ENCODE peak calls at places on chromosomes 13 and 19, in four cellular contexts. One of them, this sample, is unnamed.

GRCh38 chr13:23325191-23325590 is 108.3 kb downstream of the SACS start:
- DNase-seq in fibroblast of mammary gland: no peak
- DNase-seq in heart left ventricle: no peak
- DNase-seq in fibroblast of lung: no peak
- DNase-seq in this sample: no peak

GRCh38 chr13:59691501-59692066 is 472.1 kb downstream of the DIAPH3 start:
- DNase-seq in fibroblast of mammary gland: no peak
- DNase-seq in heart left ventricle: no peak
- DNase-seq in fibroblast of lung: peak; percentile 10
- DNase-seq in this sample: no peak

GRCh38 chr13:101455863-101456262 is 3.4 kb downstream of the ITGBL1 start:
- DNase-seq in fibroblast of mammary gland: peak; percentile 93
- DNase-seq in heart left ventricle: no peak
- DNase-seq in fibroblast of lung: peak; percentile 98
- DNase-seq in this sample: peak; percentile 94

GRCh38 chr19:6894313-6894712 is 6.9 kb downstream of the ADGRE1 start:
- DNase-seq in fibroblast of mammary gland: no peak
- DNase-seq in heart left ventricle: no peak
- DNase-seq in fibroblast of lung: no peak
- DNase-seq in this sample: no peak

GRCh38 chr13:100537486-100537885 is 51.1 kb downstream of the GGACT start:
- DNase-seq in fibroblast of mammary gland: no peak
- DNase-seq in heart left ventricle: no peak
- DNase-seq in fibroblast of lung: no peak
- DNase-seq in this sample: no peak

GRCh38 chr19:1809663-1810062 is 2.4 kb downstream of the ATP8B3 start:
- DNase-seq in fibroblast of mammary gland: no peak
- DNase-seq in heart left ventricle: no peak
- DNase-seq in fibroblast of lung: no peak
- DNase-seq in this sample: no peak

GRCh38 chr13:25177012-25177411 is 4.9 kb upstream of the AMER2 start:
- DNase-seq in fibroblast of mammary gland: no peak
- DNase-seq in heart left ventricle: no peak
- DNase-seq in fibroblast of lung: no peak
- DNase-seq in this sample: no peak

GRCh38 chr19:46624958-46625661 is at the start of gene PTGIR:
- DNase-seq in fibroblast of mammary gland: peak; percentile 79
- DNase-seq in heart left ventricle: peak; percentile 81
- DNase-seq in fibroblast of lung: peak; percentile 67
- DNase-seq in this sample: peak; percentile 85

GRCh38 chr13:72050251-72050650 is 183.2 kb upstream of the DACH1 start:
- DNase-seq in fibroblast of mammary gland: no peak
- DNase-seq in heart left ventricle: no peak
- DNase-seq in fibroblast of lung: no peak
- DNase-seq in this sample: no peak

GRCh38 chr13:54357284-54357933 is 1328.8 kb downstream of the OLFM4 start:
- DNase-seq in fibroblast of mammary gland: no peak
- DNase-seq in heart left ventricle: no peak
- DNase-seq in fibroblast of lung: no peak
- DNase-seq in this sample: no peak

GRCh38 chr19:2962018-2962670 is 15.2 kb upstream of the TLE6 start:
- DNase-seq in fibroblast of mammary gland: peak; percentile 87
- DNase-seq in heart left ventricle: no peak
- DNase-seq in fibroblast of lung: peak; percentile 53
- DNase-seq in this sample: peak; percentile 70

GRCh38 chr13:34867590-34867989 is 74.5 kb upstream of the NBEA start:
- DNase-seq in fibroblast of mammary gland: peak; percentile 6
- DNase-seq in heart left ventricle: no peak
- DNase-seq in fibroblast of lung: peak; percentile 81
- DNase-seq in this sample: peak; percentile 46

GRCh38 chr13:44576396-44577235 is 486 bp upstream of the TSC22D1 start:
- DNase-seq in fibroblast of mammary gland: no peak
- DNase-seq in heart left ventricle: peak; percentile 43
- DNase-seq in fibroblast of lung: no peak
- DNase-seq in this sample: no peak

GRCh38 chr13:28717170-28717569 is 1.6 kb downstream of the SLC46A3 start:
- DNase-seq in fibroblast of mammary gland: no peak
- DNase-seq in heart left ventricle: no peak
- DNase-seq in fibroblast of lung: no peak
- DNase-seq in this sample: no peak

GRCh38 chr13:45907501-45907900 is 55.9 kb upstream of the SIAH3 start:
- DNase-seq in fibroblast of mammary gland: no peak
- DNase-seq in heart left ventricle: no peak
- DNase-seq in fibroblast of lung: no peak
- DNase-seq in this sample: no peak

GRCh38 chr19:52658595-52658994 is 20.4 kb upstream of the ZNF83 start:
- DNase-seq in fibroblast of mammary gland: no peak
- DNase-seq in heart left ventricle: no peak
- DNase-seq in fibroblast of lung: no peak
- DNase-seq in this sample: no peak

GRCh38 chr13:28406728-28407266 is 88.1 kb downstream of the FLT1 start:
- DNase-seq in fibroblast of mammary gland: no peak
- DNase-seq in heart left ventricle: no peak
- DNase-seq in fibroblast of lung: no peak
- DNase-seq in this sample: no peak

GRCh38 chr13:59946924-59947323 is 216.8 kb downstream of the DIAPH3 start:
- DNase-seq in fibroblast of mammary gland: peak; percentile 8
- DNase-seq in heart left ventricle: no peak
- DNase-seq in fibroblast of lung: peak; percentile 82
- DNase-seq in this sample: peak; percentile 49

GRCh38 chr19:57473646-57474045 is 3.7 kb downstream of the ZNF772 start:
- DNase-seq in fibroblast of mammary gland: peak; percentile 18
- DNase-seq in heart left ventricle: no peak
- DNase-seq in fibroblast of lung: peak; percentile 19
- DNase-seq in this sample: no peak

GRCh38 chr13:102347490-102347889 is 54.4 kb downstream of the FGF14 start:
- DNase-seq in fibroblast of mammary gland: no peak
- DNase-seq in heart left ventricle: no peak
- DNase-seq in fibroblast of lung: no peak
- DNase-seq in this sample: no peak

GRCh38 chr19:58468216-58468839 is 1.4 kb downstream of the ZNF324 start:
- DNase-seq in fibroblast of mammary gland: no peak
- DNase-seq in heart left ventricle: no peak
- DNase-seq in fibroblast of lung: no peak
- DNase-seq in this sample: no peak

GRCh38 chr19:49581007-49581508 is at the start of gene PRRG2:
- DNase-seq in fibroblast of mammary gland: no peak
- DNase-seq in heart left ventricle: no peak
- DNase-seq in fibroblast of lung: no peak
- DNase-seq in this sample: no peak

GRCh38 chr13:71770710-71771109 is 96.3 kb downstream of the DACH1 start:
- DNase-seq in fibroblast of mammary gland: no peak
- DNase-seq in heart left ventricle: no peak
- DNase-seq in fibroblast of lung: no peak
- DNase-seq in this sample: no peak

GRCh38 chr19:23673132-23673531 is 13.9 kb downstream of the ZNF675 start:
- DNase-seq in fibroblast of mammary gland: no peak
- DNase-seq in heart left ventricle: no peak
- DNase-seq in fibroblast of lung: no peak
- DNase-seq in this sample: no peak

GRCh38 chr13:94886191-94886590 is 173.8 kb upstream of the SOX21 start:
- DNase-seq in fibroblast of mammary gland: peak; percentile 37
- DNase-seq in heart left ventricle: no peak
- DNase-seq in fibroblast of lung: peak; percentile 79
- DNase-seq in this sample: peak; percentile 78

GRCh38 chr19:46107371-46107770 is 17.1 kb downstream of the IGFL3 start:
- DNase-seq in fibroblast of mammary gland: peak; percentile 57
- DNase-seq in heart left ventricle: no peak
- DNase-seq in fibroblast of lung: peak; percentile 93
- DNase-seq in this sample: no peak

GRCh38 chr13:74325106-74325505 is 190.9 kb upstream of the KLF12 start:
- DNase-seq in fibroblast of mammary gland: peak; percentile 68
- DNase-seq in heart left ventricle: peak; percentile 23
- DNase-seq in fibroblast of lung: peak; percentile 84
- DNase-seq in this sample: peak; percentile 37

GRCh38 chr19:40147338-40147692 is 43.9 kb upstream of the MAP3K10 start:
- DNase-seq in fibroblast of mammary gland: no peak
- DNase-seq in heart left ventricle: no peak
- DNase-seq in fibroblast of lung: no peak
- DNase-seq in this sample: no peak

GRCh38 chr13:48038763-48039162 is 1.2 kb downstream of the NUDT15 start:
- DNase-seq in fibroblast of mammary gland: no peak
- DNase-seq in heart left ventricle: no peak
- DNase-seq in fibroblast of lung: no peak
- DNase-seq in this sample: peak; percentile 0

GRCh38 chr19:38707512-38708114 is 36.7 kb downstream of the CAPN12 start:
- DNase-seq in fibroblast of mammary gland: no peak
- DNase-seq in heart left ventricle: peak; percentile 84
- DNase-seq in fibroblast of lung: peak; percentile 65
- DNase-seq in this sample: no peak

DNA sequence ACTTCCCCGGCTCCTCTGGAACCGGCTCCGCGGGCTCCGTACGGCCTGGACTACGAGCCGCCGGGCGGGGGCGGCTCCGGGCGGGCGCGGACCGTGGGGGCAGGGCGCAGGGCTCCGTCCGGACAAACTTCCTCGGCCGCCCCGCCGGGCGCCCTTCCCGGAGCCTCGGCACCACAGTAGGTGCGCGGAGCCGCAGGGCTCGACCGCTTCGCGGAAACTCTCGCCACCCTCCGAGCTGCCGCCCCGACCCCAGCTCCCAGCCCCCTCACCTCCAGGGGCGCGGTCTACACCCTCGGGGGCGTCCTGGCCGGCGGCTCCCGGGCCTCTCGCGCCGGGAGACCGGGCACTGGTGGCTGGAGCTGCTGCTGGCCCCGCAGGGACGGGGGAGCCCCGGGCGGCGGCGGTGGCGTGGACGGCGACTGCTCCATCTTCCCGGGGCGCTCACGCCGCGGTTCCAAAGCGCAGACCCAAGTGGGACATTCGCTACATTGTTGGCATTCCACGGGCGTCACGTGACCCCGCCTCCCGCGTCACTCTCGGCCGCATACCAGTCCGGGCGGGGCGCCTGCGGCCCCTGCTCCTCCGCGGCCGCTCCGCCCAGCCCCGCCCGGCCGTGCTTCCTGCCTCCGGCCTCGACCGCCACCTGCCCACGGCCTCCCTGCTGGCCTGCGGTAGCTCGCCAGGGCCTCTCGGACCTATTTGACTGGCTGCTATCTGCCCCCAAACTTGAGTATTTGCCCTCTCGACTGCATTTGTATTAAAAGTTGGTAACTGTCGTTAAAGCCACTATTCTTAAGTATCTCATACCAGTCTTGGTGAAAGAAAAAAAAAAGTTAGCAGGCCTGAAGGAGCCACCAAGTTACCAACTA is at the start of gene LATS2:
- DNase-seq in fibroblast of mammary gland: peak; percentile 90
- DNase-seq in heart left ventricle: peak; percentile 98
- DNase-seq in fibroblast of lung: peak; percentile 93
- DNase-seq in this sample: peak; percentile 92
- TF ChIP-seq CTCF in fibroblast of mammary gland: no peak
- TF ChIP-seq CTCF in heart left ventricle: no peak
- TF ChIP-seq CTCF in fibroblast of lung: peak; percentile 11
- TF ChIP-seq CTCF in this sample: no peak

DNA sequence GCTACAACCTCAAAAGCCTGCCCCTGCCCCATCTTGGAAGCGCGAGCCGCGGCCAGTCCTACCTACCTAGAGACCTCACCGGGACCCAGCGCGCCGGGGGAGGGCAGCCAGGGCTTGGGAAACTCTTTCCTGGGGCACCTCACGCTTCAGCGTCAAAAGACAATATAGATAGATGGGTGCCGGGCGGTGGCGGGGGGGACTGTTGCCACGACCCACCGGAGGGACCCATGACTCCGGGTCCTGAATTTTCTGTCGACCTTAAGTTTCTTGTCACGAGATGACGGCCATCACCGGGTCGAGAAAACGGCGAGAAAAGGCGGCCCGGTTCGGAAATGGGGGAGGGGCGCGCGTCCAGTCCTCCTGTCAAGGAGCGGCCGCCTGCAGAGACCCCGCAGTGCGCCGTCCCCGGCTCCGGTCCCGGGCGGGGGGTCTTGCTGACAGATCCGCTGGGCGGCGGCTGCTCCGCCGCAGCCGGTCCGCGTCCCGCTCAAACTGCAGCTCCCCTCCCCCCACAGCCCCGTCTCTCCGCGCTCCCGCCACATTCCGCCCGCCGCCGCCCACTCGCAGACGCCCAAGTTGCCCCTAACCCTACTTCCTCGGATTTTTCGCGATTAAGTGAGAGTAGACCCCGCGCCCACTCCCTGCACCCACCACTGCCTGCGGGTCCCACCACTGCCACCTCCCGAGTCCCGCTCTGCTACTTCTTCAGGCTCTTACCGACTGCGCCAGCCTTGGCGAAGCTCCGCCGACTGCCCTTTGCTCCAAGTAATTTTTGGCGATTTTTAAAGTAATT is 66.1 kb downstream of the KCNRG start:
- DNase-seq in fibroblast of mammary gland: no peak
- DNase-seq in heart left ventricle: peak; percentile 66
- DNase-seq in fibroblast of lung: no peak
- DNase-seq in this sample: no peak
- TF ChIP-seq CTCF in fibroblast of mammary gland: no peak
- TF ChIP-seq CTCF in heart left ventricle: no peak
- TF ChIP-seq CTCF in fibroblast of lung: no peak
- TF ChIP-seq CTCF in this sample: peak; percentile 33

GRCh38 chr13:80339841-80340642 is 884 bp downstream of the SPRY2 start:
- DNase-seq in fibroblast of mammary gland: peak; percentile 36
- DNase-seq in heart left ventricle: peak; percentile 56
- DNase-seq in fibroblast of lung: peak; percentile 54
- DNase-seq in this sample: peak; percentile 6

GRCh38 chr13:80342541-80343371 is 1.8 kb upstream of the SPRY2 start:
- DNase-seq in fibroblast of mammary gland: peak; percentile 68
- DNase-seq in heart left ventricle: peak; percentile 90
- DNase-seq in fibroblast of lung: peak; percentile 64
- DNase-seq in this sample: peak; percentile 67

GRCh38 chr13:80340643-80341097 is 256 bp downstream of the SPRY2 start:
- DNase-seq in fibroblast of mammary gland: peak; percentile 61
- DNase-seq in heart left ventricle: no peak
- DNase-seq in fibroblast of lung: peak; percentile 72
- DNase-seq in this sample: peak; percentile 61

GRCh38 chr13:80341771-80342271 is 895 bp upstream of the SPRY2 start:
- DNase-seq in fibroblast of mammary gland: peak; percentile 48
- DNase-seq in heart left ventricle: peak; percentile 61
- DNase-seq in fibroblast of lung: peak; percentile 68
- DNase-seq in this sample: no peak

DNA sequence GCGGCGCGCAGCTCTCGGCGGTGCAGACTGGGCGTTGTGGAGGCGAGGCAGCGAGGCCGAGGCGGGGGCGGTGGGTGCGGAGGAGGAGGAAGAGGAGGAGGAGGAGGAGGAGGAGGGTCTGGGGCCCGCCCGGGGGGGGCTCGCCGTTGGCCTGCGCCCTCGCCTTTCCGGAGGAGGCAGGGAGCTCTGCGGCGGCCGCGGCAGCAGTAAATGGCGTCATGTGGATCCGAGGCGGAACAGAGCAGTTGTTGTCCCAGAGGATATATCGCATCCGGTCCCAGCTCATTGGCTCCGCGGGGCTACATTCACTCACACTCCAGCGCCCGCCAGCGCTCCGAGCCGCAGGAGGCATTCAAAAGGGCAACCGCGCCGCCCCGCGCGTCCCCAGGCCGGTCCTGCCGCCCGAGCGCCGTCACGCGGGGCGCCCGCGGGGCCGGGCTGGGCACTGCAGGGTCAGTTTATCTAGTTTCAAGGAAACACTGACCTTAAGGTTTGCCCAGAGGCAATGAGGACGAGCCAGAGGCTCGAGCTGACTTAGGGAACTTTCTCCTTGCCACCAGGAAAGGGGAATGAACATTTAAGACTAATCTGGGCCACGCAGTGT is at the start of gene SPRY2:
- DNase-seq in fibroblast of mammary gland: peak; percentile 96
- DNase-seq in heart left ventricle: peak; percentile 96
- DNase-seq in fibroblast of lung: peak; percentile 97
- DNase-seq in this sample: peak; percentile 97
- TF ChIP-seq CTCF in fibroblast of mammary gland: no peak
- TF ChIP-seq CTCF in heart left ventricle: peak; percentile 18
- TF ChIP-seq CTCF in fibroblast of lung: no peak
- TF ChIP-seq CTCF in this sample: peak; percentile 34

GRCh38 chr13:109479991-109480696 is 306.2 kb downstream of the IRS2 start:
- DNase-seq in fibroblast of mammary gland: peak; percentile 48
- DNase-seq in heart left ventricle: no peak
- DNase-seq in fibroblast of lung: peak; percentile 31
- DNase-seq in this sample: peak; percentile 18
- TF ChIP-seq CTCF in fibroblast of mammary gland: no peak
- TF ChIP-seq CTCF in heart left ventricle: no peak
- TF ChIP-seq CTCF in fibroblast of lung: no peak
- TF ChIP-seq CTCF in this sample: no peak

This sample was measured in HFFc6.